ENCODE peak calls at places on chromosomes 5 and 9, in five cellular contexts. G, P, B, Y and K are unnamed samples.

GRCh38 chr5:155822177-155822576 is 504.8 kb upstream of the SGCD start:
- DNase-seq in G (no peak), P (no peak), B (no peak), Y (no peak), K (no peak)

GRCh38 chr5:5521029-5521428 is 98.6 kb downstream of the ICE1 start:
- DNase-seq in G (no peak), P (no peak), B (no peak), Y (no peak), K (no peak)

GRCh38 chr9:93268551-93269314 is 84.8 kb downstream of the WNK2 start:
- DNase-seq in G (no peak), P (no peak), B (no peak), Y (peak), K (no peak)

GRCh38 chr5:10034008-10034407 is 215.7 kb downstream of the ATPSCKMT start:
- DNase-seq in G (no peak), P (no peak), B (no peak), Y (no peak), K (no peak)

GRCh38 chr9:15246688-15247087 is 60.3 kb downstream of the TTC39B start:
- DNase-seq in G (no peak), P (no peak), B (no peak), Y (no peak), K (no peak)

GRCh38 chr5:59711316-59711715 is 182.2 kb downstream of the PDE4D start:
- DNase-seq in G (no peak), P (no peak), B (no peak), Y (no peak), K (peak)

GRCh38 chr5:177367323-177367848 is 9.7 kb downstream of the RGS14 start:
- DNase-seq in G (no peak), P (no peak), B (no peak), Y (no peak), K (no peak)

GRCh38 chr5:157554180-157555030 is 21.2 kb downstream of the ADAM19 start:
- DNase-seq in G (no peak), P (no peak), B (no peak), Y (no peak), K (no peak)

GRCh38 chr9:5510360-5510931 is at the start of gene PDCD1LG2:
- DNase-seq in G (no peak), P (no peak), B (no peak), Y (peak), K (peak)

GRCh38 chr9:68843239-68843638 is 138.2 kb downstream of the PIP5K1B start:
- DNase-seq in G (no peak), P (no peak), B (no peak), Y (no peak), K (no peak)

GRCh38 chr9:76987594-76988200 is 31.8 kb upstream of the FOXB2 start:
- DNase-seq in G (no peak), P (no peak), B (no peak), Y (no peak), K (peak)

GRCh38 chr5:32531885-32532520 is 53.4 kb upstream of the SUB1 start:
- DNase-seq in G (no peak), P (peak), B (no peak), Y (peak), K (peak)

GRCh38 chr5:77683171-77683732 is 44.7 kb upstream of the OTP start:
- DNase-seq in G (no peak), P (no peak), B (no peak), Y (no peak), K (no peak)

GRCh38 chr5:127088226-127088625 is 14.9 kb upstream of the C5orf63 start:
- DNase-seq in G (no peak), P (no peak), B (no peak), Y (no peak), K (peak)

GRCh38 chr5:33311893-33312292 is 128.9 kb upstream of the TARS1 start:
- DNase-seq in G (no peak), P (no peak), B (no peak), Y (no peak), K (peak)

GRCh38 chr5:83714780-83715179 is 5.9 kb downstream of the HAPLN1 start:
- DNase-seq in G (no peak), P (no peak), B (no peak), Y (no peak), K (no peak)

GRCh38 chr5:160021818-160022446 is 13.0 kb downstream of the TTC1 start:
- DNase-seq in G (no peak), P (peak), B (peak), Y (peak), K (peak)

GRCh38 chr9:27385606-27386005 is 88.7 kb upstream of the EQTN start:
- DNase-seq in G (no peak), P (no peak), B (no peak), Y (no peak), K (no peak)

GRCh38 chr5:9712506-9713285 is 82.5 kb upstream of the TAS2R1 start:
- DNase-seq in G (no peak), P (no peak), B (no peak), Y (no peak), K (peak)

GRCh38 chr9:129823163-129823933 is 588 bp downstream of the TOR1A start:
- DNase-seq in G (no peak), P (no peak), B (no peak), Y (no peak), K (peak)

GRCh38 chr5:134545070-134545868 is 19.8 kb downstream of the JADE2 start:
- DNase-seq in G (no peak), P (no peak), B (no peak), Y (no peak), K (peak)

GRCh38 chr5:171757853-171758535 is 27.6 kb upstream of the SMIM23 start:
- DNase-seq in G (no peak), P (no peak), B (no peak), Y (no peak), K (peak)

GRCh38 chr5:148060309-148060708 is 3.5 kb upstream of the SPINK5 start:
- DNase-seq in G (no peak), P (no peak), B (no peak), Y (no peak), K (no peak)

GRCh38 chr9:92245005-92245797 is 48.3 kb downstream of the IARS1 start:
- DNase-seq in G (no peak), P (no peak), B (no peak), Y (no peak), K (peak)

GRCh38 chr9:22129134-22129533 is 120.0 kb upstream of the CDKN2B start:
- DNase-seq in G (no peak), P (no peak), B (no peak), Y (no peak), K (no peak)

GRCh38 chr9:69397384-69398214 is 72.6 kb downstream of the ENTREP1 start:
- DNase-seq in G (no peak), P (no peak), B (no peak), Y (no peak), K (no peak)

GRCh38 chr5:135535820-135536801 is at the start of gene NEUROG1:
- DNase-seq in G (no peak), P (no peak), B (no peak), Y (no peak), K (no peak)

GRCh38 chr9:37212435-37212834 is 92.1 kb downstream of the ZCCHC7 start:
- DNase-seq in G (no peak), P (no peak), B (no peak), Y (no peak), K (no peak)

GRCh38 chr5:107743357-107744000 is 72.7 kb upstream of the EFNA5 start:
- DNase-seq in G (no peak), P (no peak), B (no peak), Y (no peak), K (peak)

GRCh38 chr9:104494808-104495207 is 9.3 kb upstream of the OR13F1 start:
- DNase-seq in G (no peak), P (no peak), B (no peak), Y (no peak), K (no peak)

GRCh38 chr5:110177729-110178128 is 488.0 kb downstream of the MAN2A1 start:
- DNase-seq in G (no peak), P (no peak), B (no peak), Y (no peak), K (no peak)